ENCODE peak calls at places on chromosome 20, in six cellular contexts. S is NCI-H345, Z is foreskin keratinocyte, U is NCI-H2171 treated with DMSO at 0.1 percent for 48 hours, O is neural crest cell, A is NCI-H1417. V is an unnamed sample.

GRCh38 chr20:17449039-17449438 is 82.1 kb downstream of the BFSP1 start:
- DNase-seq in Z (no peak), U (no peak), O (no peak), S (no peak), A (no peak), V (no peak)

GRCh38 chr20:49448917-49449316 is 33.6 kb downstream of the KCNB1 start:
- DNase-seq in O (no peak), S (no peak), A (no peak), Z (no peak), U (no peak), V (no peak)

GRCh38 chr20:6740096-6740495 is 27.4 kb upstream of the BMP2 start:
- DNase-seq in Z (no peak), U (no peak), S (no peak), A (no peak), O (no peak), V (no peak)

GRCh38 chr20:62352402-62353288 is 14.5 kb downstream of the LAMA5 start:
- DNase-seq in O (no peak), Z (no peak), A (no peak), S (peak), U (no peak), V (no peak)

GRCh38 chr20:36117638-36118037 is 36.9 kb upstream of the EPB41L1 start:
- DNase-seq in A (no peak), Z (no peak), U (no peak), O (no peak), S (no peak), V (no peak)

GRCh38 chr20:21053002-21053762 is 53.0 kb downstream of the LINC00237 start:
- DNase-seq in S (peak), A (peak), U (peak), O (peak), Z (no peak), V (no peak)

GRCh38 chr20:34473262-34473883 is 42.8 kb upstream of the DYNLRB1 start:
- DNase-seq in S (peak), U (peak), Z (no peak), O (peak), A (peak), V (no peak)

GRCh38 chr20:62367136-62367482 is at the start of gene LAMA5:
- DNase-seq in A (peak), Z (no peak), S (peak), O (peak), U (no peak), V (peak)

GRCh38 chr20:48819813-48820648 is 7.8 kb downstream of the PREX1 start:
- DNase-seq in S (no peak), A (no peak), U (no peak), O (no peak), Z (no peak), V (no peak)

GRCh38 chr20:57381596-57382503 is 9.3 kb upstream of the RBM38 start:
- DNase-seq in O (peak), A (peak), Z (no peak), U (peak), S (peak), V (peak)

GRCh38 chr20:45392733-45393132 is 14.6 kb upstream of the TP53TG5 start:
- DNase-seq in Z (no peak), U (peak), O (no peak), A (no peak), S (peak), V (no peak)

GRCh38 chr20:3560578-3560977 is 89.8 kb downstream of the ATRN start:
- DNase-seq in S (no peak), U (no peak), A (no peak), O (no peak), Z (no peak), V (no peak)

GRCh38 chr20:1754749-1755148 is 97.2 kb upstream of the SIRPG start:
- DNase-seq in A (no peak), O (no peak), S (no peak), Z (no peak), U (no peak), V (no peak)

GRCh38 chr20:48626938-48627736 is 200.7 kb downstream of the PREX1 start:
- DNase-seq in O (no peak), U (no peak), A (no peak), Z (no peak), S (no peak), V (no peak)

GRCh38 chr20:25248501-25249172 is 752 bp downstream of the PYGB start:
- DNase-seq in S (peak), Z (no peak), A (no peak), O (peak), U (peak), V (peak)

GRCh38 chr20:18394363-18394762 is 72.5 kb downstream of the DZANK1 start:
- DNase-seq in A (no peak), U (no peak), Z (no peak), O (no peak), S (no peak), V (no peak)

GRCh38 chr20:11170565-11170964 is 496.8 kb upstream of the JAG1 start:
- DNase-seq in Z (no peak), O (no peak), U (no peak), S (no peak), A (no peak), V (peak)

GRCh38 chr20:35523298-35523888 is 6.1 kb downstream of the C20orf173 start:
- DNase-seq in Z (no peak), S (no peak), O (peak), A (no peak), U (no peak), V (peak)

GRCh38 chr20:13141541-13141940 is 79.5 kb upstream of the ISM1 start:
- DNase-seq in Z (no peak), O (no peak), A (no peak), U (peak), S (peak), V (no peak)

GRCh38 chr20:61437280-61438206 is 185.5 kb downstream of the CDH4 start:
- DNase-seq in A (no peak), U (no peak), Z (no peak), O (peak), S (no peak), V (peak)

GRCh38 chr20:24735263-24735662 is 213.8 kb upstream of the CST7 start:
- DNase-seq in S (no peak), A (no peak), U (peak), O (no peak), Z (no peak), V (no peak)

GRCh38 chr20:35478804-35479472 is 23.5 kb downstream of the CEP250 start:
- DNase-seq in S (no peak), U (no peak), A (no peak), Z (no peak), O (peak), V (no peak)

GRCh38 chr20:48799315-48800105 is 28.3 kb downstream of the PREX1 start:
- DNase-seq in U (no peak), O (no peak), A (no peak), Z (no peak), S (no peak), V (no peak)

GRCh38 chr20:8557711-8558110 is 425.6 kb downstream of the PLCB1 start:
- DNase-seq in O (no peak), A (no peak), Z (no peak), U (no peak), S (no peak), V (no peak)

GRCh38 chr20:61739832-61740118 is 325.9 kb downstream of the TAF4 start:
- DNase-seq in S (no peak), O (no peak), U (no peak), Z (no peak), A (no peak), V (no peak)

GRCh38 chr20:22379472-22379871 is 204.9 kb downstream of the FOXA2 start:
- DNase-seq in S (peak), A (no peak), O (no peak), Z (peak), U (no peak), V (no peak)

GRCh38 chr20:23229989-23230388 is 120.6 kb upstream of the NXT1 start:
- DNase-seq in S (no peak), U (no peak), O (no peak), A (no peak), Z (no peak), V (no peak)

GRCh38 chr20:10427060-10427692 is 6.8 kb downstream of the MKKS start:
- DNase-seq in A (peak), U (peak), S (peak), O (peak), Z (peak), V (peak)

GRCh38 chr20:237479-237878 is 10.4 kb downstream of the DEFB129 start:
- DNase-seq in O (no peak), U (no peak), Z (no peak), S (no peak), A (no peak), V (no peak)

GRCh38 chr20:50269111-50270033 is 78.7 kb downstream of the CEBPB start:
- DNase-seq in A (no peak), Z (no peak), O (no peak), S (no peak), U (no peak), V (no peak)

GRCh38 chr20:4038047-4038459 is 22.7 kb upstream of the RNF24 start:
- DNase-seq in Z (no peak), U (no peak), O (no peak), S (no peak), A (no peak), V (peak)

GRCh38 chr20:54221996-54222890 is 14.4 kb downstream of the PFDN4 start:
- DNase-seq in A (peak), S (peak), O (no peak), Z (no peak), U (no peak), V (no peak)